ENCODE peak calls at places on chromosomes 1 and 21, in five cellular contexts. U is foreskin fibroblast, A is DND-41, H is cardiac fibroblast, T is brain microvascular endothelial cell. Q is an unnamed sample.

GRCh38 chr1:172286629-172287076 is 133.8 kb upstream of the C1orf105 start:
- DNase-seq in U (peak; percentile 94), A (no peak), T (peak; percentile 84), H (peak; percentile 89), Q (peak; percentile 92)

GRCh38 chr1:44112486-44112885 is 6.1 kb upstream of the KLF17 start:
- DNase-seq in H (peak; percentile 13), U (no peak), A (no peak), T (no peak), Q (no peak)

GRCh38 chr1:186978596-186979556 is 150.1 kb downstream of the PLA2G4A start:
- DNase-seq in A (no peak), H (no peak), U (no peak), T (no peak), Q (no peak)

GRCh38 chr1:54287176-54287650 is 87.2 kb downstream of the MRPL37 start:
- DNase-seq in T (peak; percentile 70), A (peak; percentile 90), U (peak; percentile 61), H (peak; percentile 87), Q (peak; percentile 87)

GRCh38 chr1:208278638-208279037 is 34.5 kb upstream of the PLXNA2 start:
- DNase-seq in H (no peak), U (no peak), T (no peak), A (no peak), Q (no peak)

GRCh38 chr21:33116669-33117267 is 46.8 kb downstream of the OLIG1 start:
- DNase-seq in U (no peak), H (no peak), T (no peak), A (peak; percentile 79), Q (no peak)

GRCh38 chr1:225446298-225446941 is 18.6 kb upstream of the LBR start:
- DNase-seq in H (no peak), A (no peak), U (no peak), T (no peak), Q (no peak)

GRCh38 chr1:24641646-24642151 is 1.4 kb upstream of the SRRM1 start:
- DNase-seq in A (peak; percentile 37), T (no peak), H (peak; percentile 47), U (no peak), Q (peak; percentile 7)

GRCh38 chr1:48229309-48229708 is 6.8 kb downstream of the SLC5A9 start:
- DNase-seq in T (no peak), U (no peak), A (no peak), H (no peak), Q (no peak)

GRCh38 chr1:117860906-117861610 is 68.4 kb downstream of the GDAP2 start:
- DNase-seq in H (peak; percentile 29), T (no peak), U (peak; percentile 89), A (no peak), Q (peak; percentile 28)

GRCh38 chr1:201299968-201300367 is 16.7 kb downstream of the PKP1 start:
- DNase-seq in T (no peak), U (no peak), H (peak; percentile 51), A (no peak), Q (peak; percentile 34)

GRCh38 chr1:205913451-205914204 is 29.6 kb downstream of the SLC26A9 start:
- DNase-seq in H (peak; percentile 93), A (no peak), U (no peak), T (peak; percentile 11), Q (no peak)

GRCh38 chr1:147897030-147897756 is 5.4 kb upstream of the GJA8 start:
- DNase-seq in T (no peak), U (no peak), H (no peak), A (no peak), Q (no peak)

GRCh38 chr1:203512830-203513578 is 19.1 kb downstream of the OPTC start:
- DNase-seq in U (peak; percentile 92), H (peak; percentile 90), T (peak; percentile 93), A (no peak), Q (peak; percentile 93)

GRCh38 chr1:7975212-7975865 is 13.8 kb downstream of the PARK7 start:
- DNase-seq in A (peak; percentile 33), H (peak; percentile 86), T (peak; percentile 65), U (peak; percentile 69), Q (peak; percentile 77)

GRCh38 chr1:19330449-19331135 is 18.5 kb downstream of the SLC66A1 start:
- DNase-seq in T (no peak), H (no peak), A (no peak), U (no peak), Q (no peak)

GRCh38 chr1:47934243-47934805 is 62.9 kb downstream of the TRABD2B start:
- DNase-seq in A (no peak), T (no peak), U (peak; percentile 26), H (peak; percentile 85), Q (peak; percentile 8)

GRCh38 chr1:206551985-206552325 is 44.6 kb downstream of the RASSF5 start:
- DNase-seq in H (no peak), A (no peak), U (no peak), T (no peak), Q (no peak)

GRCh38 chr1:62384276-62385005 is 52.4 kb upstream of the USP1 start:
- DNase-seq in A (no peak), U (peak; percentile 62), H (peak; percentile 86), T (peak; percentile 76), Q (peak; percentile 91)

GRCh38 chr1:204583909-204584632 is 67.9 kb downstream of the MDM4 start:
- DNase-seq in U (no peak), H (no peak), T (no peak), A (no peak), Q (no peak)

GRCh38 chr1:201028473-201028889 is 5.0 kb upstream of the KIF21B start:
- DNase-seq in A (no peak), U (no peak), H (peak; percentile 69), T (no peak), Q (no peak)

GRCh38 chr1:22344851-22345560 is 106.6 kb upstream of the ZBTB40 start:
- DNase-seq in H (no peak), U (no peak), A (no peak), T (no peak), Q (no peak)

GRCh38 chr1:227767401-227768396 is 32.5 kb downstream of the SNAP47 start:
- DNase-seq in H (no peak), T (no peak), U (no peak), A (no peak), Q (no peak)

GRCh38 chr1:20233394-20233793 is 47.1 kb upstream of the PLA2G2C start:
- DNase-seq in A (no peak), T (peak; percentile 2), H (peak; percentile 38), U (peak; percentile 16), Q (peak; percentile 28)

DNA sequence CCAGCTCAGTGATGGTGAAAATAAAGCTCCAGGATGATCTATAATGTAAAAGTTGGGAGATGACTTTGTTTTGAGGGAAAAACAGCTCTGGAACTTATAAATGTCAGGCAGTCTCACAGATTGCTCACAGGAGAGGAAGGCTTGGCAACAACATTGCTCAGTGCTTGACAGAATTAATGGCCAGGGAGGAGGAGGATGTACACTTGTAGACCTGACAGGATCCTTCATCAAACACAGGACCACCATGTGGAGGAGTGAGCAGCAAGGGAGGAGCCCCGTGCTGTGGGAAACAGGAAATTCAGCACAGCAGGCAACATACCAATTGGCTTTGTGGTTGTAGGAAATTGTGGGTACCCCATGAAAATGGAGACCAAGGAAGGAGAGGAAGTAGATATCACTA is 291.8 kb upstream of the CAMK1G start:
- DNase-seq in T (no peak), A (peak; percentile 50), H (no peak), U (no peak), Q (peak; percentile 20)
- TF ChIP-seq CTCF in T (no peak), A (no peak), H (no peak), U (no peak), Q (no peak)

GRCh38 chr1:112544011-112544688 is 35.4 kb downstream of the WNT2B start:
- DNase-seq in H (peak; percentile 92), U (peak; percentile 87), T (peak; percentile 91), A (no peak), Q (peak; percentile 93)

GRCh38 chr1:112542206-112542973 is 33.6 kb downstream of the WNT2B start:
- DNase-seq in H (no peak), U (peak; percentile 16), A (no peak), T (no peak), Q (no peak)

GRCh38 chr1:112541299-112541698 is 32.5 kb downstream of the WNT2B start:
- DNase-seq in U (no peak), A (no peak), T (no peak), H (no peak), Q (no peak)

GRCh38 chr1:112546076-112546475 is 37.3 kb downstream of the WNT2B start:
- DNase-seq in U (peak; percentile 14), A (no peak), H (no peak), T (peak; percentile 56), Q (no peak)

GRCh38 chr1:112544753-112545152 is 36.0 kb downstream of the WNT2B start:
- DNase-seq in H (peak; percentile 76), A (no peak), U (peak; percentile 76), T (peak; percentile 24), Q (peak; percentile 50)
- H3K4me3 ChIP-seq in H (no peak overlapping the region), A (no peak overlapping the region), U (no peak overlapping the region), T (no peak overlapping the region), Q (no peak overlapping the region)

DNA sequence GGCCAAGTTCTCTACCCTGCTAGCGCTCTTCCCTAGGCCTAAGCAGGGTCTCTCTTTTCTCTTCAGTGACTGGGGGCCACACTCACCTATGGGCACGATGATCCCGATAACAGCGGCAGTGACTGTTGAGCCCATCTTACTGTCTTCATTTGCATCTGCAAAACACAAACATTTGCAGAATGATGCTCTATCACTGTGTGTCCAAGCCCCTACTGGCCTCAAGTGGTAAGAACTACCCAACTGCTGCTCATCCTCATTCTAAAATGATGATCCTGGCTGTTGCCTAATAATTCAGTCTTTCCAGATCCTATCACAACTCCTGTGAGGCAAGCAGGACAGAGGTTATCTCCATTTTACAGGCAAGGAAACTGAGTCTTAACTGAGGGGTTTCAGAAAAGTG is 16.7 kb upstream of the MAGOH start:
- DNase-seq in U (no peak), T (no peak), H (no peak), A (no peak), Q (no peak)
- TF ChIP-seq CTCF in U (no peak), T (peak; percentile 24), H (no peak), A (no peak), Q (peak; percentile 12)

GRCh38 chr1:235832011-235832410 is 34.7 kb downstream of the LYST start:
- DNase-seq in T (no peak), H (no peak), A (no peak), U (no peak), Q (no peak)

GRCh38 chr1:235838021-235838420 is 28.7 kb downstream of the LYST start:
- DNase-seq in T (no peak), H (no peak), U (no peak), A (no peak), Q (no peak)

GRCh38 chr1:235831148-235831547 is 35.6 kb downstream of the LYST start:
- DNase-seq in H (peak; percentile 57), A (no peak), U (peak; percentile 68), T (peak; percentile 20), Q (peak; percentile 61)

GRCh38 chr1:235834620-235835019 is 32.1 kb downstream of the LYST start:
- DNase-seq in H (no peak), U (no peak), A (no peak), T (no peak), Q (no peak)

DNA sequence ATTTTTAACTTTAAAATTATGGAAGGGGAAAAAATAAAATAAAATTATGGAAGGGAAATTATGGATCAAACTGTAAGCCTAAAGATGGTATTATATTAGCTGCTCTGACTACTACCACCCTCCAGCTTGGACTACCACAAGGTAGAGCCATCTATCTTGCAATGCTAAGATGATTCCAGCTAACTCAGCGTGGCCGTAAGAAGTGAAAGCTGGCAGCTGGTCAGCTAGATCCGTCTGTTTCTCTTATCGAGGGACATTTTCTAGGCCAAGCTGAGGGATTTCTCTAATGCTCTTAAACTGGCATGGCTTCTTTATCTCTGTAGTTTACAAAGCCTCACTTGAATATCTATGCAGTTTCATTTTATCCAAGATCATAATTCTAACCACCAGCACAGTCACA is 31.5 kb downstream of the LYST start:
- DNase-seq in T (no peak), U (peak; percentile 30), H (peak; percentile 76), A (no peak), Q (peak; percentile 24)
- H3K4me3 ChIP-seq in T (no peak overlapping the region), U (peak overlapping the region; percentile 21), H (peak overlapping the region; percentile 21), A (no peak overlapping the region), Q (no peak overlapping the region)